ENCODE peak calls at places on chromosomes 16 and 17, in eight cellular contexts. R is WTC11; A is Calu3; Q is transverse colon; F is heart right ventricle; Z is tibial nerve; W is CD8-positive, alpha-beta T cell; B is RWPE1. H is an unnamed sample.

GRCh38 chr17:10121971-10122707 is 76.3 kb downstream of the GAS7 start:
- DNase-seq in F (peak; percentile 51), B (no peak), A (no peak), Z (no peak), R (no peak), Q (no peak), W (no peak), H (no peak)

GRCh38 chr17:76738468-76738850 is 540 bp downstream of the MFSD11 start:
- DNase-seq in B (no peak), W (no peak), F (no peak), Q (no peak), R (no peak), A (no peak), Z (no peak), H (no peak)

GRCh38 chr17:8408371-8408770 is 10.7 kb upstream of the RNF222 start:
- DNase-seq in F (no peak), Z (no peak), B (peak; percentile 68), A (peak; percentile 75), W (no peak), R (peak; percentile 44), Q (peak; percentile 72), H (no peak)

GRCh38 chr17:2701996-2702741 is 9.4 kb downstream of the CLUH start:
- DNase-seq in F (no peak), Q (no peak), B (no peak), A (no peak), W (no peak), Z (no peak), R (peak; percentile 20), H (no peak)

GRCh38 chr17:50347087-50347893 is 1.4 kb downstream of the XYLT2 start:
- DNase-seq in B (no peak), Q (no peak), F (no peak), W (no peak), Z (no peak), R (peak; percentile 56), A (no peak), H (no peak)

GRCh38 chr16:15418206-15418605 is 16.2 kb upstream of the BMERB1 start:
- DNase-seq in W (no peak), B (no peak), A (no peak), F (no peak), R (no peak), Z (no peak), Q (no peak), H (no peak)

GRCh38 chr16:57263585-57264351 is 18.7 kb downstream of the ARL2BP start:
- DNase-seq in R (no peak), W (no peak), Q (no peak), Z (no peak), B (no peak), A (no peak), F (no peak), H (no peak)

GRCh38 chr16:30991052-30991451 is 6.0 kb downstream of the HSD3B7 start:
- DNase-seq in Q (no peak), F (no peak), W (no peak), A (no peak), Z (no peak), R (no peak), B (no peak), H (no peak)

GRCh38 chr16:25340973-25341372 is 83.3 kb upstream of the ZKSCAN2 start:
- DNase-seq in F (no peak), R (no peak), Z (no peak), W (no peak), B (no peak), Q (no peak), A (no peak), H (no peak)

GRCh38 chr17:41504126-41504977 is 1.1 kb downstream of the KRT13 start:
- DNase-seq in Q (no peak), B (no peak), Z (no peak), W (no peak), F (no peak), A (no peak), R (no peak), H (no peak)

GRCh38 chr17:77058016-77058415 is 82.8 kb upstream of the SEC14L1 start:
- DNase-seq in A (no peak), F (no peak), W (no peak), R (no peak), Z (no peak), Q (no peak), B (no peak), H (no peak)

GRCh38 chr17:71959129-71959528 is 161.7 kb upstream of the SOX9 start:
- DNase-seq in R (no peak), B (peak; percentile 9), Q (no peak), Z (no peak), A (no peak), W (no peak), F (no peak), H (no peak)

GRCh38 chr17:61324540-61324868 is 75.1 kb upstream of the TBX2 start:
- DNase-seq in W (no peak), Z (no peak), A (no peak), B (no peak), R (no peak), F (no peak), Q (no peak), H (no peak)

GRCh38 chr17:11996722-11997146 is 541 bp downstream of the ZNF18 start:
- DNase-seq in F (no peak), Q (peak; percentile 55), B (peak; percentile 31), R (no peak), A (no peak), W (no peak), Z (peak; percentile 38), H (peak; percentile 28)

GRCh38 chr17:28317099-28317964 is 1.7 kb upstream of the TMEM97 start:
- DNase-seq in Z (no peak), A (no peak), Q (no peak), R (no peak), W (no peak), F (no peak), B (no peak), H (no peak)

GRCh38 chr17:28315846-28316705 is 2.9 kb upstream of the TMEM97 start:
- DNase-seq in A (no peak), R (no peak), W (no peak), B (no peak), F (no peak), Q (no peak), Z (no peak), H (no peak)

GRCh38 chr17:28320215-28321061 is 1.4 kb downstream of the TMEM97 start:
- DNase-seq in F (no peak), R (no peak), B (no peak), W (no peak), A (no peak), Z (no peak), Q (no peak), H (no peak)

GRCh38 chr17:28317965-28318758 is 838 bp upstream of the TMEM97 start:
- DNase-seq in R (peak; percentile 44), A (no peak), F (no peak), Z (no peak), W (no peak), B (no peak), Q (no peak), H (no peak)

GRCh38 chr17:28318759-28319660 is at the start of gene TMEM97:
- DNase-seq in W (peak; percentile 93), Z (peak; percentile 93), Q (peak; percentile 96), R (peak; percentile 95), A (peak; percentile 96), F (peak; percentile 96), B (peak; percentile 95), H (peak; percentile 90)
- TF ChIP-seq CTCF in W (no peak), Z (peak; percentile 51), Q (peak; percentile 9), R (no peak), A (no peak), F (no peak), B (no peak), H (no peak)

DNA sequence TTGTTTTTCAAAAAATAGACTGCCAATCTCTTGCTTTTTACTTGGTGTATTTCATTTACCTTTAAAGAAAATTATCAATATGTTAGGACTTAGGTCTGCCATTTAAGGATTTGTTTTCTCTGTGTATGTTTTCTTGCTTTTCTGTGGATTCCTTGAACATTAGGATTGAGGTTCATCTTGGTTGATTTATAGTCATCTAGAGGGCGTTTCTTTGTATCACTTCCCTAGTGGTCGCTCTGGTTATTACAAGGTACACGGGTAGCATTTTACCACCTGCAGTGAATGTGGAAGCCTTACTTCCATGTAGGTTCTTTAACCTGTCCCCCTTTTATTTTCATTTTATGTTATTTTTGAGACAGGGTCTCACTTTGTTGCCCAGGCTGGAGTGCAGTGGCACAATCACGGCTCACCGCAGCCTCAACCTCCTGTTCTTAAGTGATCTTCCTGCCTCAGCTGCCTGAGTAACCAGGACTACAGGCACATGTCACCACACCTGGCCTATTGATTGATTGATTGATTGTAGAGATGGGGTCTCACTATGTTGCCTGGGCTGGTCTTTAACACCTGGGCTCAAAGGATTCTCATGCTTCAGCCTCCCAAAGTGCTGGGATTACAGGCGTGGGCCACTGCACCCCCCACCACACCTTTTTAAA is 35.2 kb upstream of the CBX4 start:
- DNase-seq in Q (no peak), F (no peak), B (peak; percentile 63), W (no peak), Z (no peak), A (peak; percentile 55), R (no peak), H (no peak)
- TF ChIP-seq CTCF in Q (peak; percentile 60), F (no peak), B (peak; percentile 71), W (peak; percentile 62), Z (peak; percentile 21), A (peak; percentile 20), R (no peak), H (no peak)

GRCh38 chr17:57849874-57850754 is at the start of gene MRPS23:
- DNase-seq in B (peak; percentile 91), Q (peak; percentile 98), W (peak; percentile 95), R (peak; percentile 98), F (peak; percentile 97), Z (peak; percentile 96), A (peak; percentile 90), H (peak; percentile 75)
- TF ChIP-seq CTCF in B (no peak), Q (no peak), W (no peak), R (no peak), F (no peak), Z (peak; percentile 56), A (no peak), H (no peak)

DNA sequence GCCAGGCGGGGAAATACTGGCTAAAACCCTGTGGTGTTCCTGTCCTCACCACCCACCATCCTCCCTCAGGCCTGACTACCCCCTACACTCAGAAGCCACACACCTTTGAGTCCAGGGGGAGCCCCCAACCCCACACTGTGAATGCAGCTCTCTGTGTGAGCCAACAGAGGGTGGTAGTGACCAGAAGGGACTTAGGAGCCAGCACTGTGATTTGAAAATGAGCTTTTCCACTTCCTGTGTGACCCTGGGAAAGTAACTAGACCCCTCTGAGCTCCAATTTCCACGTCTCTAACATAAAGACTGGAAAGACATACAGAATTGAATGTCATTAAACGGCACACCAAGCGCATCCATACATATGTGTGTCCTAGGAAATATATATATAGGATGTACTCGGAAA is 58.7 kb downstream of the SDK2 start:
- DNase-seq in F (no peak), W (no peak), R (peak; percentile 31), B (no peak), Z (no peak), Q (no peak), A (no peak), H (no peak)
- TF ChIP-seq CTCF in F (no peak), W (no peak), R (peak; percentile 17), B (no peak), Z (no peak), Q (no peak), A (no peak), H (no peak)